ENCODE peak calls at places on chromosomes 2 and 18, in four cellular contexts. N, B, Y and F are unnamed samples.

GRCh38 chr2:152421521-152422367 is 86.8 kb downstream of the FMNL2 start:
- DNase-seq in N (no peak), B (peak; percentile 89), Y (peak; percentile 75), F (peak; percentile 89)

GRCh38 chr2:154484338-154485099 is 214.0 kb upstream of the KCNJ3 start:
- DNase-seq in N (no peak), B (no peak), Y (no peak), F (no peak)

GRCh38 chr2:223865907-223866508 is 28.6 kb upstream of the AP1S3 start:
- DNase-seq in N (no peak), B (no peak), Y (no peak), F (no peak)

GRCh38 chr2:36441816-36442215 is 86.2 kb downstream of the CRIM1 start:
- DNase-seq in N (no peak), B (no peak), Y (no peak), F (no peak)

GRCh38 chr2:96251721-96252292 is 14.0 kb downstream of the TMEM127 start:
- DNase-seq in N (peak; percentile 42), B (no peak), Y (peak; percentile 61), F (peak; percentile 84)

GRCh38 chr18:62436636-62437519 is 85.9 kb upstream of the ZCCHC2 start:
- DNase-seq in N (no peak), B (no peak), Y (no peak), F (no peak)

GRCh38 chr18:67669993-67670671 is 153.6 kb upstream of the DSEL start:
- DNase-seq in N (no peak), B (no peak), Y (no peak), F (no peak)

GRCh38 chr2:43220982-43221659 is 5.3 kb downstream of the ZFP36L2 start:
- DNase-seq in N (peak; percentile 31), B (no peak), Y (no peak), F (no peak)

GRCh38 chr2:217890445-217890844 is 112.3 kb downstream of the TNS1 start:
- DNase-seq in N (peak; percentile 26), B (no peak), Y (no peak), F (peak; percentile 42)

GRCh38 chr18:77071711-77072292 is 60.8 kb downstream of the MBP start:
- DNase-seq in N (no peak), B (peak; percentile 87), Y (no peak), F (no peak)
- TF ChIP-seq TCF7L2 in N (no peak), B (peak; percentile 20), Y (no peak), F (no peak)

DNA sequence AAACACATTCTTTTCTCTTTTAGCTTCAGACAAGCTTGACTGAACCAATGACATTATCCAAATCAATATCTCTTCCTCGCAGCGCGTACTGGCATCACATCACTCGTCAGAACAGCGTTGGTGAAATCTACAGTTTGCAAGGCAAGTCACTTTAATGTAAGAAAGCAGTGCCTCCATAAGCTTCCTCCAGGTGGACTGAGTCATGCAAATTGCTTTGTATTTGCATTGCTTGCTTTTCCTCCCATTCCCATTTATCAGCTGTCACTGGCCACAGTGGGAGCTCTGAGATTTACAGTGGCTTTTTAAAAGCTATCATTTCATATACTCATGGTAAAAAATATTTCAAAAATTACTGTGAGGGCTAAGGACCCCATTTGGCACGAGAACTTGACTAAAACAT is 189.9 kb downstream of the CD226 start:
- DNase-seq in N (no peak), B (no peak), Y (no peak), F (no peak)
- TF ChIP-seq TCF7L2 in N (no peak), B (no peak), Y (no peak), F (no peak)

GRCh38 chr2:196113061-196113974 is 44.7 kb upstream of the DNAH7 start:
- DNase-seq in N (no peak), B (no peak), Y (no peak), F (no peak)

GRCh38 chr2:196108604-196109003 is 40.0 kb upstream of the DNAH7 start:
- DNase-seq in N (no peak), B (no peak), Y (no peak), F (no peak)

DNA sequence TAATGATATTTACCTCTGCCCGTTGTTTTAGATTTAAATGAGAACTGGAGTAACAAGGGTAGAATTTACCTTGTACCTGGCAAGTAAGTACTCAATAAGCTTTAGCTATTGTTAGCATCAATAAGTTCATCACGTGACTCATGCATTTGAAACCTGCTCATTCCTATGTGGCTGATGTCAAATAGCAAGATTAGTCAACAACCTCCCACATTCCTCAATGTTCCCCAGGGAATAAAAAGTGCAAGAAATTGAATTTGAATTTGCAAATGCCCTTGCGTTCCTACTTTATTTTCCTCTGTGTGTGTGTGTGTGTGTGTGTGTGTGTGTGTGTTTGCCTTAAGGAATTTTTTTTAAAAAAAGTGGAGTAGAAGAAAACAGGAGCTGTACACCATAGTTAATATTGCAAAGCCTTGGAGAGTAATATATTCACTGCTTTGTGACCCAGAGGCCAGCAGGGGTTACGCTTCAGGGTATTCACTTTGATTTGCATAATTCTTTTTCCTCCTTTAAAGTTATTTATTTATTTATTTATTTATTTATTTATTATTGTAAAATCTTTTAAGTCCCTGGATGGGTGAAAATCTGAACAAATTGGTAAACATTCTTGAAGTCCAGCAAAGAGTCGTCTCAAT is 43.9 kb upstream of the DNAH7 start:
- DNase-seq in N (no peak), B (no peak), Y (no peak), F (no peak)
- TF ChIP-seq TCF7L2 in N (no peak), B (no peak), Y (no peak), F (no peak)

GRCh38 chr18:46298511-46298910 is 194.3 kb downstream of the HAUS1 start:
- DNase-seq in N (no peak), B (no peak), Y (no peak), F (no peak)

GRCh38 chr18:46299465-46300004 is 195.3 kb downstream of the HAUS1 start:
- DNase-seq in N (no peak), B (no peak), Y (no peak), F (no peak)

GRCh38 chr18:46296656-46297055 is 192.5 kb downstream of the HAUS1 start:
- DNase-seq in N (no peak), B (no peak), Y (no peak), F (no peak)

GRCh38 chr18:46297124-46297523 is 192.9 kb downstream of the HAUS1 start:
- DNase-seq in N (no peak), B (no peak), Y (no peak), F (no peak)

DNA sequence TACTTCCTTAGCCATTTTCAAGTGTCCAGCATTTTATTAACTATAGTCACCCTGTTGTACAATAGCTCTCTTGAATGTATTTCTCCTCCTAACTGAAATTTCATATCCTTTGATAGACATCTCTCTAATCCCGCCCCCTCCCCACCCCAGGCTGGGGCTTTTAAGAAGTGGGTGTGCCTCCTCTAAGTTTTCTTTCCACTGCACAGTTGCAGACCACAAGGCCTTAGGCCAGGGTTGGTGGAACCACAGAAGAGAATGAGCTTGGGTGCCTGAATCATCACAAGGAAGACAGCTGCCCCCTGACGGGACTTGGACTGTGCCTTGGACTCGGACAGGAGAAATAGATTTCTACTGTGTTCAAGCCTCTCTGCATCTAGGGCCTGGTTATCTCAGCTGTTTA is 193.4 kb downstream of the HAUS1 start:
- DNase-seq in N (no peak), B (no peak), Y (no peak), F (no peak)
- TF ChIP-seq TCF7L2 in N (no peak), B (no peak), Y (no peak), F (no peak)